ENCODE peak calls at places on chromosomes 12 and 14, in five cellular contexts. X is fibroblast of lung, O is A549, G is MM.1S, P is K562. N is an unnamed sample. For H3K4me1, the result is how much of the 10 kb centered on the place peaks cover.

GRCh38 chr12:105267711-105268110 is 31.7 kb upstream of the APPL2 start:
- DNase-seq in P (peak), O (no peak), X (no peak), G (no peak), N (no peak)

GRCh38 chr12:132490481-132491348 is 764 bp downstream of the FBRSL1 start:
- DNase-seq in G (no peak), O (no peak), X (peak), P (peak), N (no peak)

GRCh38 chr12:89499857-89500256 is 24.7 kb downstream of the GALNT4 start:
- DNase-seq in O (no peak), P (no peak), G (no peak), X (no peak), N (no peak)

GRCh38 chr12:59452746-59453145 is 143.1 kb upstream of the SLC16A7 start:
- DNase-seq in G (no peak), O (no peak), X (peak), P (no peak), N (no peak)

GRCh38 chr12:55797068-55797467 is 20.5 kb downstream of the SARNP start:
- DNase-seq in G (no peak), X (peak), O (peak), P (peak), N (peak)

GRCh38 chr14:62661818-62662217 is 383.4 kb downstream of the KCNH5 start:
- DNase-seq in G (peak), P (no peak), X (peak), O (no peak), N (no peak)

GRCh38 chr14:104786091-104786586 is 9.4 kb downstream of the AKT1 start:
- DNase-seq in O (no peak), P (no peak), G (no peak), X (no peak), N (no peak)

GRCh38 chr12:15322164-15323054 is at the start of gene PTPRO:
- DNase-seq in O (no peak), X (peak), G (no peak), P (no peak), N (no peak)

GRCh38 chr12:90808568-90808967 is 146.4 kb downstream of the CCER1 start:
- DNase-seq in X (no peak), G (no peak), O (no peak), P (no peak), N (no peak)

GRCh38 chr12:86154620-86155019 is 101.6 kb downstream of the MGAT4C start:
- DNase-seq in G (no peak), P (no peak), O (no peak), X (no peak), N (no peak)

GRCh38 chr12:129486931-129487330 is 416.9 kb downstream of the TMEM132D start:
- DNase-seq in G (no peak), X (no peak), P (peak), O (no peak), N (peak)

GRCh38 chr12:48936379-48936979 is 11.2 kb upstream of the FKBP11 start:
- DNase-seq in O (peak), X (peak), G (peak), P (peak), N (peak)

GRCh38 chr12:67667276-67668073 is 18.9 kb downstream of the DYRK2 start:
- DNase-seq in P (no peak), X (no peak), G (no peak), O (no peak), N (no peak)

GRCh38 chr12:89069431-89069830 is 282.9 kb downstream of the DUSP6 start:
- DNase-seq in O (no peak), G (no peak), P (no peak), X (peak), N (no peak)

GRCh38 chr12:45388545-45388944 is 172.7 kb downstream of the ANO6 start:
- DNase-seq in O (peak), G (no peak), X (peak), P (peak), N (peak)

GRCh38 chr14:70622111-70622712 is 19.5 kb upstream of the TTC9 start:
- DNase-seq in X (peak), O (peak), G (peak), P (peak), N (peak)

GRCh38 chr12:94282675-94283074 is 134.3 kb downstream of the PLXNC1 start:
- DNase-seq in P (no peak), G (no peak), X (no peak), O (no peak), N (no peak)

GRCh38 chr12:12016284-12017100 is 54.2 kb upstream of the BCL2L14 start:
- DNase-seq in P (no peak), G (no peak), X (peak), O (no peak), N (no peak)

GRCh38 chr14:75120546-75121291 is 6.1 kb downstream of the NEK9 start:
- DNase-seq in O (no peak), P (no peak), X (no peak), G (no peak), N (no peak)

GRCh38 chr14:75934998-75935628 is 46.7 kb downstream of the TGFB3 start:
- DNase-seq in G (no peak), P (peak), O (no peak), X (no peak), N (no peak)

GRCh38 chr12:113783811-113784210 is 182.3 kb downstream of the RBM19 start:
- DNase-seq in X (no peak), P (no peak), O (no peak), G (no peak), N (no peak)

GRCh38 chr12:113778432-113779128 is 187.5 kb downstream of the RBM19 start:
- DNase-seq in O (no peak), G (no peak), X (no peak), P (no peak), N (no peak)

GRCh38 chr12:113779774-113780173 is 186.4 kb downstream of the RBM19 start:
- DNase-seq in P (no peak), O (no peak), X (no peak), G (no peak), N (no peak)

GRCh38 chr12:113777751-113778150 is 188.4 kb downstream of the RBM19 start:
- DNase-seq in P (no peak), G (no peak), O (no peak), X (no peak), N (no peak)

DNA sequence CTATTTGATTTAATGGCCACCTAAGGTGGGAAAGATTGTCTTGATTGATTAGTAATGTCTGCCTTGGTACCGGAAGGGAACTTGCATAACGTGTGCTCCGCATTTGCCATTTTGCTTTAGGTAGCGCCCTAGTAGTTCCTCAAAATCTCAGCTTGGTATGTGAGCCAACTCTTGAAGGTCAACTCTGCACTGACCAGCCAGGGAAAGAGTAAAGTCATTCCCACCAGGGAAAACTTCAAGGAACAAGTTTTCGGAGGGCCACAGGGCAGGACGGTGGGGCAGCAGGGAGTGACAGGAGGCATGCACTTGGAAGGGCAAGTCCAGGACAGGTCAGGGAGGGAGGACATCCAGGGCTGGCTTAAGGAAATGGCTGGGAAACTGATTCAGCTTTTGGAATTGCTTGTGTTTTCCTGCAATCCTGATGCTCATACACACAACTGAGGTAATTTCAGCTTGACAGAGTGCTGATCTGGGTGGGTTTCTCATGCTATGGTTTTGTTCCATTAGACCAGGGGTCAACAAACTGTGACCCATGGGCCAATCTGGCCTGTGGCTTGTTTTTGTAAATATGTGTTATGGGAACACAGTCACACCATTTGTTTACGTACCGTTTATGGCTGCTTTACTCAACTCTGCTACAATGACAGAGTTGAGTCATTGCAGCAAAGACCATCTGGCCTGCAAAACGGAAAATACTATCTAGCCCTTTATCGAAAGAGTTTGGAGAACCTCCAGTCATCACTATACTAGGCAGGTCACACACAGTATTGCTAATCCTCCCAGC is 184.5 kb downstream of the RBM19 start:
- DNase-seq in X (peak), O (no peak), G (no peak), P (no peak), N (no peak)
- H3K4me2 ChIP-seq in X (no peak), O (no peak), G (no peak), P (peak), N (no peak)

DNA sequence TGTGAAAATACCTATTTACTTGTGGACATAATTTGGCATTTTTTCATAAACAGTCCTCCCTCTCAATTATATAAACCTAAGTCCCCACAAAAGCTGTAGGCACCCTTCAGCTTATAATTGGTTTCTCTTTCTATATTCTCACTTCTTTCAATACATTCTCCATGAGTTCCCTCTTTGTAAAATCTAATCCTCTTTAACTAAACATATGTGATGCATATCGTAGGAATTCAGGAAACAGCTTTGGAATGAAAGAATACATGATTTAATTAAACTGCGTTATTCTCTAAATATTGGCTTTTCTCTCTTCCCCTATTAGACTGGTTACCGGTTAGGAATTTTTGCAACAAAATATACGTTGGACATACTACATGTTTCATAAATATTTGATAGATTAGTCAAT is 1122.6 kb downstream of the FLRT2 start:
- DNase-seq in X (no peak), P (no peak), O (no peak), G (no peak), N (no peak)
- H3K4me1 ChIP-seq in X (under half), P (under half), O (under half), G (under half), N (under half)

GRCh38 chr14:22557846-22558220 is 31.2 kb downstream of the DAD1 start:
- DNase-seq in X (no peak), G (no peak), P (no peak), O (no peak), N (no peak)
- H3K4me3 ChIP-seq in X (no peak), G (peak), P (no peak), O (no peak), N (no peak)

DNA sequence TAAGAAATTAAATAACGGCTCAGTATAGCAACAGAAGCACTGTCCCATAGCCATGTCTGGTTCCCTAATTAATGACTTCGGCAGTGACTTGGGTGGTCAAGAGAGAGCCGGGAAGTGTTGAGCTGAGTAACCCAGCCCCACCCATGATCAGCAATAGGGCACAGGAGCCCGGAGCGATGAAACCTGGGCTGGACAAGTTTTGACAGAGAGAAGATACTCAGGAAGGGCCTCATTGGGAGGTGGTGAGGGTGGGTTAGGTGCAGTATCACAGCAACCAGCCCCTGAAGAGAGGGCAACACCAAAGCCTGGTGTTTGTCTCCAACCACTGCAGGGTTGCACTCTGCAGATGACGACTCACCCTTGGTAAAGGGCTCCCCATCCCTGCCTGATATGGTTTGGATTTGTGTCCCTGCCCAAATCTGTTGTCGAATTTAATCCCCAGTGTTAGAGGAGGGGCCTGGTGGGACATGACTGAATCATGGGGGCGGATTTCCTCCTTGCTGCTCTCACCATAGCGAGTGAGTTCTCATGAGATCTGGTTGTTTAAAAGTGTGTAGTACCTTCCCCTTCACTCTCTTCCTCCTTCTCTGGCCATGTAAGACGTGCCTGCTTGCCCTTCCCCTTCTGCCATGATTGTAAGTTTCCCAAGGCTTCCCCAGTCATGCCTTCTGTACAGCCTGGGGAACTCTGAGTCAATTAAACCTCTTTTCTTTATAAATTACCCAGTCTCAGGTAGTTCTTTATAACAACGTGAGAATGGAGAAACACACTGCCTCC is 124.9 kb upstream of the MED13L start:
- DNase-seq in O (no peak), X (no peak), G (no peak), P (no peak), N (no peak)
- H3K4me2 ChIP-seq in O (no peak), X (no peak), G (no peak), P (no peak), N (no peak)

GRCh38 chr14:54643696-54644176 is 76.8 kb downstream of the SAMD4A start:
- DNase-seq in P (no peak), O (no peak), X (no peak), G (no peak), N (no peak)
- H3K4me1 ChIP-seq in P (under half), O (under half), X (under half), G (under half), N (under half)

DNA sequence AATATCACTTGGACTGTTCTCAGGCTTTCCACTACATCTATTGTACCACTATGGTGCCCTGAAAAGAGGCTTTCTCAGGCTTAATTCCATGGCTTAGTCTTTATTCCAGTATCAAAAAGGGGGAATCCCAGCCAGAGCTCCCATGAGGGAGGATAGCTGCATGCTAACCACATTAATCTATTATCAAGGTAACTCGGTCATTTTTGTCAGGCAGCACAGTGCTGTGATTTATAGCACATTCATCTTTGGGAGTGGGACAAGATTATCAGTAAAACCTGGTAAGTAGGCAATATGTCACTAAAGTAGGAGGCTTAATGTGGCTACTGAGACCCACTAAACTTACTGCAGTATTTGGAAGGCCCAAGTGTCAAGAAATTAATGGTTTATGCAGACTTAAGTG is 58.9 kb downstream of the DAD1 start:
- DNase-seq in O (no peak), G (no peak), X (peak), P (no peak), N (no peak)
- H3K4me3 ChIP-seq in O (no peak), G (no peak), X (no peak), P (no peak), N (no peak)

GRCh38 chr14:103137721-103138482 is 14.6 kb downstream of the TNFAIP2 start:
- DNase-seq in X (no peak), O (no peak), P (no peak), G (no peak), N (no peak)
- H3K4me2 ChIP-seq in X (no peak), O (peak), P (no peak), G (no peak), N (no peak)

GRCh38 chr12:108724054-108724889 is 7.0 kb downstream of the CORO1C start:
- DNase-seq in O (no peak), P (peak), G (no peak), X (peak), N (peak)

GRCh38 chr12:108721824-108722223 is 9.5 kb downstream of the CORO1C start:
- DNase-seq in G (no peak), P (peak), X (no peak), O (no peak), N (no peak)

GRCh38 chr12:108722992-108723766 is 8.1 kb downstream of the CORO1C start:
- DNase-seq in O (peak), P (no peak), X (peak), G (no peak), N (no peak)

GRCh38 chr12:108722463-108722862 is 8.9 kb downstream of the CORO1C start:
- DNase-seq in P (no peak), X (peak), G (no peak), O (no peak), N (no peak)

DNA sequence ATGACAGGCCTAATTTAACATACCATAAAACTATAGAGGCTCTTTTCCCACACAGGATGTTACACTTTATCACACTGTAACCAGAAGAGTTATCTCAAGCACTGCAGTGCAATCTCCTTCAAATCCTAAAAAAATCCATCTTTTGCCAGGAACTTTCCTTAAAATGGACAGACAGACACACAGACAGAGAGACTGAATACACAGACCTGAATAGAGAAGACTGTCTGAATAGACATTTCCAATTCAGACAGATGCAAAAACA is 6.5 kb downstream of the CORO1C start:
- DNase-seq in G (no peak), X (no peak), P (no peak), O (no peak), N (no peak)
- H3K4me1 ChIP-seq in G (under half), X (under half), P (half or more), O (half or more), N (under half)